ENCODE peak calls at places on chromosomes 7 and 10, in five cellular contexts. One of them, this sample, is unnamed. For H3K4me1 and H3K9me3, the result is how much of the 10 kb centered on the place peaks cover.

GRCh38 chr7:46033592-46033991 is 112.5 kb upstream of the IGFBP3 start:
- DNase-seq in psoas muscle: no peak
- DNase-seq in fibroblast of lung: no peak
- DNase-seq in sigmoid colon: no peak
- DNase-seq in right lobe of liver: no peak
- DNase-seq in this sample: no peak

GRCh38 chr7:22858640-22859561 is 36.3 kb upstream of the TOMM7 start:
- DNase-seq in psoas muscle: no peak
- DNase-seq in sigmoid colon: no peak
- DNase-seq in fibroblast of lung: peak
- DNase-seq in right lobe of liver: no peak
- DNase-seq in this sample: no peak

GRCh38 chr7:74008687-74009086 is 19.3 kb upstream of the ELN start:
- DNase-seq in psoas muscle: no peak
- DNase-seq in right lobe of liver: no peak
- DNase-seq in sigmoid colon: no peak
- DNase-seq in fibroblast of lung: no peak
- DNase-seq in this sample: no peak

GRCh38 chr7:138460649-138461607 is 869 bp downstream of the TRIM24 start:
- DNase-seq in psoas muscle: peak
- DNase-seq in sigmoid colon: peak
- DNase-seq in fibroblast of lung: peak
- DNase-seq in right lobe of liver: peak
- DNase-seq in this sample: no peak

GRCh38 chr10:79103078-79103477 is 34.3 kb downstream of the ZMIZ1 start:
- DNase-seq in sigmoid colon: no peak
- DNase-seq in psoas muscle: no peak
- DNase-seq in fibroblast of lung: no peak
- DNase-seq in right lobe of liver: no peak
- DNase-seq in this sample: no peak

GRCh38 chr7:69677905-69678793 is 79.9 kb downstream of the AUTS2 start:
- DNase-seq in psoas muscle: no peak
- DNase-seq in fibroblast of lung: no peak
- DNase-seq in sigmoid colon: no peak
- DNase-seq in right lobe of liver: no peak
- DNase-seq in this sample: no peak

GRCh38 chr7:42155836-42156540 is 81.0 kb downstream of the GLI3 start:
- DNase-seq in psoas muscle: no peak
- DNase-seq in fibroblast of lung: no peak
- DNase-seq in right lobe of liver: no peak
- DNase-seq in sigmoid colon: no peak
- DNase-seq in this sample: no peak

GRCh38 chr7:12889391-12889790 is 202.0 kb downstream of the ARL4A start:
- DNase-seq in sigmoid colon: no peak
- DNase-seq in right lobe of liver: no peak
- DNase-seq in fibroblast of lung: peak
- DNase-seq in psoas muscle: no peak
- DNase-seq in this sample: no peak

GRCh38 chr7:149735181-149735602 is 38.2 kb downstream of the ZNF467 start:
- DNase-seq in right lobe of liver: no peak
- DNase-seq in sigmoid colon: peak
- DNase-seq in fibroblast of lung: no peak
- DNase-seq in psoas muscle: no peak
- DNase-seq in this sample: no peak

GRCh38 chr7:29935111-29935510 is 54.5 kb downstream of the SCRN1 start:
- DNase-seq in right lobe of liver: no peak
- DNase-seq in psoas muscle: no peak
- DNase-seq in fibroblast of lung: no peak
- DNase-seq in sigmoid colon: no peak
- DNase-seq in this sample: no peak

DNA sequence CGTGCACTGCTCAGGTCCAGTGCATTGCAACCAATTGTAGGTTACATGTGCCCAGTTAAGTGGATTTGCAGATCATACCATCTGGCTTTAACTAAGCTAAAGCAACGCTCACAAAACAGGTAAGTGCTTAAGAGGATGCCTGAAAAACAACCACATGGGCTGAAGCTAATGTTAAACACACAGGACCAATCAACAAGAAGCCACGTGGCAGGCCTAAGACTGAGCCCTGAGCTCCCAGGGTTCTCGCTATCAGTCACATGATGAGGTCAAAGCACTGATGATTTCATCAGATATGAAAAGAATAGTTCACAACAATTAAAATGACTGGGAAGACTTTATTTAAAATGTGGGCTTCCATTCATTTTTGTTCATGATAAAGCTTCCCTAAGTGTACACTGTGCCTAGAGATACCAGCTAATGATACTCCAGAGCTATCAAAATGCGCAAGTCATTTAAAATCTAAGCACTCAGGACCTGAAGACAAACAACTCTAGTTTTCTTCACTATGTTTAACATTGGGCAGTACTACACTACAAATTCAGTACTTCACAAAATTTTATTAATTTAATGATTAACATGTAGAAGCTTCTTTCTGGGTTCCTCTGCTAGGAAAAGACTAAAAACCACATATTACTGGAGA is 90.6 kb downstream of the PIP4K2A start:
- DNase-seq in sigmoid colon: no peak
- DNase-seq in fibroblast of lung: peak
- DNase-seq in psoas muscle: no peak
- DNase-seq in right lobe of liver: no peak
- DNase-seq in this sample: no peak
- H3K4me1 ChIP-seq in sigmoid colon: under half
- H3K4me1 ChIP-seq in fibroblast of lung: under half
- H3K4me1 ChIP-seq in psoas muscle: under half
- H3K4me1 ChIP-seq in right lobe of liver: under half
- H3K4me1 ChIP-seq in this sample: half or more

GRCh38 chr10:46287846-46288480 is 1.2 kb downstream of the ANTXRL start:
- DNase-seq in sigmoid colon: peak
- DNase-seq in right lobe of liver: no peak
- DNase-seq in fibroblast of lung: no peak
- DNase-seq in psoas muscle: no peak
- DNase-seq in this sample: no peak

GRCh38 chr10:46290101-46290884 is 3.5 kb downstream of the ANTXRL start:
- DNase-seq in sigmoid colon: peak
- DNase-seq in psoas muscle: no peak
- DNase-seq in right lobe of liver: no peak
- DNase-seq in fibroblast of lung: no peak
- DNase-seq in this sample: no peak

GRCh38 chr10:46286991-46287693 is at the start of gene ANTXRL:
- DNase-seq in psoas muscle: no peak
- DNase-seq in fibroblast of lung: no peak
- DNase-seq in sigmoid colon: peak
- DNase-seq in right lobe of liver: no peak
- DNase-seq in this sample: no peak

GRCh38 chr10:46288601-46289206 is 1.9 kb downstream of the ANTXRL start:
- DNase-seq in right lobe of liver: no peak
- DNase-seq in psoas muscle: no peak
- DNase-seq in fibroblast of lung: no peak
- DNase-seq in sigmoid colon: no peak
- DNase-seq in this sample: no peak

DNA sequence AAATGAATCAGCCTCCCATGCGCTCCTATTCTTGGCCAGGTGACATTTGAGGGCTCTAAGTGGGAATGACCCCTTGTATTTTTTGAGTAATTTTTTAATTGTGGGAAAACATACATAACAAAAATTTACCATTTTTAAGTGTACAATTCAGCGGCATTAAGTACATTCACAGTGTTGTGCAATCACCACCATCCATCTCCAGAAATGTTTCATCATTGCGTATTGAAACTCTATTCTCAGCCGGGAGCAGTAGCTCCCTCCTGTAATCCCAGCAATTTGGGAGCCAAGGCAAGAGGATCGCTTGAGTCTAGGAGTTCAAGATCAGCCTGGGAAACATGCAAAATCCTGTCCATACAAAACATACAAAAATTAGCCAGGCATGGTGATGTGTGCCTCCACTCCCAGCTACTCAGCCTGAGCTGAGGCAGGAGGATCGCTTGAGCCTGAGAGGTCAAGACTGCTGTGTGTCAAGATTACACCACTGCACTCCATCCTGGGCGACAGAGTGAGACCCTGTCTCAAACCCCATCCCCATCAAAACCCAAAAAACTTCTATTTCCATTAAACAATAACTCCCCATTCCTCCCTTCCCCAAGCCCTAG is 2.5 kb downstream of the ANTXRL start:
- DNase-seq in sigmoid colon: no peak
- DNase-seq in fibroblast of lung: peak
- DNase-seq in psoas muscle: no peak
- DNase-seq in right lobe of liver: no peak
- DNase-seq in this sample: no peak
- H3K9me3 ChIP-seq in sigmoid colon: under half
- H3K9me3 ChIP-seq in fibroblast of lung: under half
- H3K9me3 ChIP-seq in psoas muscle: under half
- H3K9me3 ChIP-seq in right lobe of liver: under half
- H3K9me3 ChIP-seq in this sample: under half

DNA sequence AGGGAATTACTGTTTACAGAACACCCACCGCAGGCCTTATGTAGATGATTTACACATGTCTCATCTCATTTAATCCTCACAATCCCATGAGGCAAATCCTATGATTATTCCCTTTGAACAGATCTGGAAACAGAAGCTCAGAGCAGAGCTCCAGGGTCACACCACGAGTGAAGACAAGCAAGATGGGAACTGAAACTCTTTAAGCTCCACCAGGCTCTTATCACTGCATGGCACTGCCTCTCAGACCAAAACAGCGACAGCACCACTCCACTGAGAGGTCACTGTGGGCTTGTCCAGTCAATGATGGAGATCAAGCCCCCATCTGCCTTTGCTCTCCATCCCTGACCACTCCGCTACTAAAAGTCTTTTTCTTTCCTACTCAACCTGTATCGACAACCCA is 5.9 kb downstream of the GRID1 start:
- DNase-seq in psoas muscle: no peak
- DNase-seq in fibroblast of lung: no peak
- DNase-seq in sigmoid colon: peak
- DNase-seq in right lobe of liver: no peak
- DNase-seq in this sample: no peak
- H3K4me1 ChIP-seq in psoas muscle: under half
- H3K4me1 ChIP-seq in fibroblast of lung: under half
- H3K4me1 ChIP-seq in sigmoid colon: under half
- H3K4me1 ChIP-seq in right lobe of liver: under half
- H3K4me1 ChIP-seq in this sample: under half

GRCh38 chr10:59311025-59311424 is 51.3 kb downstream of the FAM13C start:
- DNase-seq in sigmoid colon: no peak
- DNase-seq in fibroblast of lung: no peak
- DNase-seq in right lobe of liver: no peak
- DNase-seq in psoas muscle: no peak
- DNase-seq in this sample: no peak

GRCh38 chr10:59315465-59315864 is 46.9 kb downstream of the FAM13C start:
- DNase-seq in fibroblast of lung: no peak
- DNase-seq in psoas muscle: no peak
- DNase-seq in sigmoid colon: no peak
- DNase-seq in right lobe of liver: no peak
- DNase-seq in this sample: no peak

GRCh38 chr10:59314284-59314683 is 48.1 kb downstream of the FAM13C start:
- DNase-seq in sigmoid colon: no peak
- DNase-seq in right lobe of liver: no peak
- DNase-seq in psoas muscle: no peak
- DNase-seq in fibroblast of lung: no peak
- DNase-seq in this sample: no peak

GRCh38 chr10:59310324-59310914 is 51.9 kb downstream of the FAM13C start:
- DNase-seq in fibroblast of lung: no peak
- DNase-seq in psoas muscle: no peak
- DNase-seq in sigmoid colon: no peak
- DNase-seq in right lobe of liver: no peak
- DNase-seq in this sample: no peak

DNA sequence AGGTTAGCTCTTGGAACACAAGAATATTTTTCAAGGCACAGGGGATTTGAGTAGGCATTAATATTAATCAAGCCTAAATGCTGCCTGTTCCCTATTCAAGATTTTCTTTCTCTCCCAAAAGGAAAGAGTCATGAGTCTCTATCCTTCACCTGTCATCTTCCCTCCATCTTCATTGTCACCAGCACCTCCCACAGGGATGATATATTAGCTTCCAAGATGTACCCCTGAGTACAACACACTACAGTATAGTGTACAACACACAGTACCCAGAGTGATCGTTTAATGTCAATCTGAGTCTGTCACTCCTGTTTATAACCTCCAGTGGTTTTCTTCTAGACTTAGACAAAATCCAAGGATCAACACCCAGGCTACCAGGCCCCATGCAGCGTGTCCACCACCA is 50.1 kb downstream of the FAM13C start:
- DNase-seq in right lobe of liver: no peak
- DNase-seq in fibroblast of lung: no peak
- DNase-seq in psoas muscle: no peak
- DNase-seq in sigmoid colon: no peak
- DNase-seq in this sample: no peak
- H3K9me3 ChIP-seq in right lobe of liver: under half
- H3K9me3 ChIP-seq in fibroblast of lung: under half
- H3K9me3 ChIP-seq in psoas muscle: under half
- H3K9me3 ChIP-seq in sigmoid colon: under half
- H3K9me3 ChIP-seq in this sample: under half

GRCh38 chr10:102413053-102413705 is 5.4 kb downstream of the PSD start:
- DNase-seq in fibroblast of lung: no peak
- DNase-seq in sigmoid colon: no peak
- DNase-seq in right lobe of liver: no peak
- DNase-seq in psoas muscle: no peak
- DNase-seq in this sample: no peak
- H3K4me1 ChIP-seq in fibroblast of lung: under half
- H3K4me1 ChIP-seq in sigmoid colon: under half
- H3K4me1 ChIP-seq in right lobe of liver: under half
- H3K4me1 ChIP-seq in psoas muscle: under half
- H3K4me1 ChIP-seq in this sample: under half

GRCh38 chr7:147413243-147413642 is 1177.3 kb upstream of the C7orf33 start:
- DNase-seq in sigmoid colon: no peak
- DNase-seq in fibroblast of lung: no peak
- DNase-seq in right lobe of liver: no peak
- DNase-seq in psoas muscle: no peak
- DNase-seq in this sample: no peak

GRCh38 chr7:147412782-147413186 is 1177.8 kb upstream of the C7orf33 start:
- DNase-seq in right lobe of liver: no peak
- DNase-seq in sigmoid colon: no peak
- DNase-seq in psoas muscle: no peak
- DNase-seq in fibroblast of lung: peak
- DNase-seq in this sample: peak

GRCh38 chr7:147411011-147411614 is 1179.5 kb upstream of the C7orf33 start:
- DNase-seq in psoas muscle: no peak
- DNase-seq in right lobe of liver: no peak
- DNase-seq in sigmoid colon: no peak
- DNase-seq in fibroblast of lung: no peak
- DNase-seq in this sample: no peak

GRCh38 chr7:147415991-147416390 is 1174.6 kb upstream of the C7orf33 start:
- DNase-seq in sigmoid colon: no peak
- DNase-seq in fibroblast of lung: no peak
- DNase-seq in psoas muscle: no peak
- DNase-seq in right lobe of liver: no peak
- DNase-seq in this sample: no peak

GRCh38 chr7:147412109-147412508 is 1178.5 kb upstream of the C7orf33 start:
- DNase-seq in sigmoid colon: no peak
- DNase-seq in right lobe of liver: no peak
- DNase-seq in psoas muscle: no peak
- DNase-seq in fibroblast of lung: no peak
- DNase-seq in this sample: no peak
- H3K9me3 ChIP-seq in sigmoid colon: under half
- H3K9me3 ChIP-seq in right lobe of liver: under half
- H3K9me3 ChIP-seq in psoas muscle: under half
- H3K9me3 ChIP-seq in fibroblast of lung: under half
- H3K9me3 ChIP-seq in this sample: under half